ENCODE peak calls at places on chromosome 16, in five cellular contexts. One of them, this sample, is unnamed.

GRCh38 chr16:47504599-47504998 is 43.5 kb downstream of the PHKB start:
- DNase-seq in AML-193: no peak
- DNase-seq in putamen: no peak
- DNase-seq in T-helper 1 cell: no peak
- DNase-seq in GM12865: no peak
- DNase-seq in this sample: no peak

GRCh38 chr16:84518804-84519341 is 14.4 kb upstream of the MEAK7 start:
- DNase-seq in GM12865: no peak
- DNase-seq in putamen: no peak
- DNase-seq in AML-193: no peak
- DNase-seq in T-helper 1 cell: no peak
- DNase-seq in this sample: no peak

GRCh38 chr16:49471038-49471727 is 97.6 kb downstream of the C16orf78 start:
- DNase-seq in T-helper 1 cell: no peak
- DNase-seq in AML-193: no peak
- DNase-seq in putamen: no peak
- DNase-seq in GM12865: no peak
- DNase-seq in this sample: peak; percentile 31

GRCh38 chr16:67296422-67296821 is 17.1 kb downstream of the PLEKHG4 start:
- DNase-seq in GM12865: no peak
- DNase-seq in putamen: no peak
- DNase-seq in AML-193: no peak
- DNase-seq in T-helper 1 cell: no peak
- DNase-seq in this sample: no peak

GRCh38 chr16:17724242-17724898 is 253.6 kb upstream of the XYLT1 start:
- DNase-seq in putamen: no peak
- DNase-seq in GM12865: no peak
- DNase-seq in T-helper 1 cell: no peak
- DNase-seq in AML-193: no peak
- DNase-seq in this sample: no peak

GRCh38 chr16:85237817-85238216 is 125.5 kb upstream of the CIBAR2 start:
- DNase-seq in T-helper 1 cell: no peak
- DNase-seq in AML-193: no peak
- DNase-seq in putamen: no peak
- DNase-seq in GM12865: no peak
- DNase-seq in this sample: no peak

GRCh38 chr16:86809458-86809955 is 231.2 kb downstream of the FOXL1 start:
- DNase-seq in putamen: no peak
- DNase-seq in AML-193: no peak
- DNase-seq in GM12865: no peak
- DNase-seq in T-helper 1 cell: no peak
- DNase-seq in this sample: no peak

GRCh38 chr16:3158014-3158497 is 23.2 kb downstream of the ZNF213 start:
- DNase-seq in AML-193: no peak
- DNase-seq in putamen: no peak
- DNase-seq in GM12865: no peak
- DNase-seq in T-helper 1 cell: no peak
- DNase-seq in this sample: no peak

GRCh38 chr16:87970206-87970605 is 19.0 kb downstream of the BANP start:
- DNase-seq in T-helper 1 cell: no peak
- DNase-seq in GM12865: no peak
- DNase-seq in putamen: no peak
- DNase-seq in AML-193: no peak
- DNase-seq in this sample: no peak

GRCh38 chr16:86508947-86509758 is 1.2 kb upstream of the FOXF1 start:
- DNase-seq in putamen: no peak
- DNase-seq in AML-193: no peak
- DNase-seq in GM12865: peak; percentile 47
- DNase-seq in T-helper 1 cell: no peak
- DNase-seq in this sample: peak; percentile 58

GRCh38 chr16:88002749-88003148 is 51.5 kb downstream of the BANP start:
- DNase-seq in GM12865: no peak
- DNase-seq in T-helper 1 cell: no peak
- DNase-seq in putamen: no peak
- DNase-seq in AML-193: no peak
- DNase-seq in this sample: no peak

GRCh38 chr16:72099377-72099818 is 5.8 kb downstream of the DHX38 start:
- DNase-seq in GM12865: peak; percentile 74
- DNase-seq in T-helper 1 cell: no peak
- DNase-seq in putamen: peak; percentile 19
- DNase-seq in AML-193: peak; percentile 44
- DNase-seq in this sample: peak; percentile 59

GRCh38 chr16:57609541-57610401 is 18.7 kb upstream of the ADGRG1 start:
- DNase-seq in AML-193: no peak
- DNase-seq in T-helper 1 cell: no peak
- DNase-seq in GM12865: peak; percentile 96
- DNase-seq in putamen: no peak
- DNase-seq in this sample: peak; percentile 41

GRCh38 chr16:86389566-86390328 is 120.6 kb upstream of the FOXF1 start:
- DNase-seq in putamen: no peak
- DNase-seq in AML-193: no peak
- DNase-seq in T-helper 1 cell: no peak
- DNase-seq in GM12865: no peak
- DNase-seq in this sample: no peak

This sample was measured in left lobe of liver.